ENCODE peak calls at places on chromosomes 2 and 18, in five cellular contexts. One of them, this sample, is unnamed.

GRCh38 chr2:147782521-147782920 is 62.3 kb upstream of the ACVR2A start:
- DNase-seq in heart right ventricle: no peak
- DNase-seq in RWPE1: peak; percentile 5
- DNase-seq in chondrocyte: no peak
- DNase-seq in psoas muscle: no peak
- DNase-seq in this sample: no peak

GRCh38 chr2:96954490-96954846 is 31.9 kb downstream of the FAM178B start:
- DNase-seq in chondrocyte: no peak
- DNase-seq in heart right ventricle: no peak
- DNase-seq in RWPE1: no peak
- DNase-seq in psoas muscle: no peak
- DNase-seq in this sample: no peak

GRCh38 chr18:27120246-27120645 is 64.9 kb downstream of the CHST9 start:
- DNase-seq in RWPE1: no peak
- DNase-seq in chondrocyte: no peak
- DNase-seq in heart right ventricle: no peak
- DNase-seq in psoas muscle: no peak
- DNase-seq in this sample: no peak

GRCh38 chr2:42754776-42755140 is 9.2 kb downstream of the OXER1 start:
- DNase-seq in psoas muscle: no peak
- DNase-seq in heart right ventricle: no peak
- DNase-seq in chondrocyte: no peak
- DNase-seq in RWPE1: no peak
- DNase-seq in this sample: no peak

GRCh38 chr2:241833101-241833937 is 24.3 kb downstream of the NEU4 start:
- DNase-seq in psoas muscle: no peak
- DNase-seq in heart right ventricle: no peak
- DNase-seq in RWPE1: no peak
- DNase-seq in chondrocyte: no peak
- DNase-seq in this sample: no peak

GRCh38 chr2:61789807-61790602 is 63.9 kb downstream of the FAM161A start:
- DNase-seq in chondrocyte: no peak
- DNase-seq in RWPE1: no peak
- DNase-seq in heart right ventricle: no peak
- DNase-seq in psoas muscle: no peak
- DNase-seq in this sample: no peak

GRCh38 chr2:5609191-5609590 is 83.0 kb upstream of the SOX11 start:
- DNase-seq in chondrocyte: no peak
- DNase-seq in heart right ventricle: no peak
- DNase-seq in RWPE1: no peak
- DNase-seq in psoas muscle: no peak
- DNase-seq in this sample: no peak

GRCh38 chr2:200172944-200173481 is 133.5 kb upstream of the SPATS2L start:
- DNase-seq in RWPE1: no peak
- DNase-seq in chondrocyte: no peak
- DNase-seq in heart right ventricle: no peak
- DNase-seq in psoas muscle: no peak
- DNase-seq in this sample: no peak

GRCh38 chr18:79379931-79380815 is 15.6 kb upstream of the NFATC1 start:
- DNase-seq in psoas muscle: no peak
- DNase-seq in RWPE1: no peak
- DNase-seq in heart right ventricle: no peak
- DNase-seq in chondrocyte: peak; percentile 93
- DNase-seq in this sample: no peak

GRCh38 chr2:160156084-160156483 is 44.0 kb downstream of the ITGB6 start:
- DNase-seq in heart right ventricle: no peak
- DNase-seq in psoas muscle: no peak
- DNase-seq in chondrocyte: no peak
- DNase-seq in RWPE1: no peak
- DNase-seq in this sample: no peak

GRCh38 chr18:8773980-8774379 is 68.6 kb downstream of the MTCL1 start:
- DNase-seq in heart right ventricle: no peak
- DNase-seq in chondrocyte: no peak
- DNase-seq in RWPE1: no peak
- DNase-seq in psoas muscle: no peak
- DNase-seq in this sample: no peak

GRCh38 chr2:212548459-212548815 is 9.8 kb upstream of the ERBB4 start:
- DNase-seq in heart right ventricle: no peak
- DNase-seq in psoas muscle: no peak
- DNase-seq in chondrocyte: no peak
- DNase-seq in RWPE1: no peak
- DNase-seq in this sample: no peak

GRCh38 chr2:72605836-72606442 is 219.9 kb downstream of the EXOC6B start:
- DNase-seq in RWPE1: peak; percentile 8
- DNase-seq in psoas muscle: no peak
- DNase-seq in chondrocyte: no peak
- DNase-seq in heart right ventricle: no peak
- DNase-seq in this sample: no peak

GRCh38 chr2:158395166-158395565 is 61.4 kb downstream of the CCDC148 start:
- DNase-seq in RWPE1: peak; percentile 4
- DNase-seq in psoas muscle: no peak
- DNase-seq in chondrocyte: no peak
- DNase-seq in heart right ventricle: no peak
- DNase-seq in this sample: no peak

GRCh38 chr2:189763908-189764661 is 1.5 kb upstream of the OSGEPL1 start:
- DNase-seq in RWPE1: no peak
- DNase-seq in chondrocyte: no peak
- DNase-seq in heart right ventricle: no peak
- DNase-seq in psoas muscle: no peak
- DNase-seq in this sample: no peak

GRCh38 chr2:85462337-85462736 is 43.8 kb downstream of the SH2D6 start:
- DNase-seq in heart right ventricle: no peak
- DNase-seq in chondrocyte: no peak
- DNase-seq in RWPE1: no peak
- DNase-seq in psoas muscle: no peak
- DNase-seq in this sample: no peak

GRCh38 chr2:231110551-231110950 is 14.3 kb downstream of the HTR2B start:
- DNase-seq in heart right ventricle: no peak
- DNase-seq in psoas muscle: no peak
- DNase-seq in chondrocyte: no peak
- DNase-seq in RWPE1: no peak
- DNase-seq in this sample: no peak
- TF ChIP-seq CTCF in heart right ventricle: peak; percentile 49
- TF ChIP-seq CTCF in psoas muscle: peak; percentile 17
- TF ChIP-seq CTCF in chondrocyte: peak; percentile 83
- TF ChIP-seq CTCF in RWPE1: no peak
- TF ChIP-seq CTCF in this sample: peak; percentile 30

GRCh38 chr2:80852808-80853139 is 548.2 kb upstream of the LRRTM1 start:
- DNase-seq in RWPE1: no peak
- DNase-seq in chondrocyte: no peak
- DNase-seq in heart right ventricle: no peak
- DNase-seq in psoas muscle: no peak
- DNase-seq in this sample: no peak
- TF ChIP-seq CTCF in RWPE1: no peak
- TF ChIP-seq CTCF in chondrocyte: no peak
- TF ChIP-seq CTCF in heart right ventricle: no peak
- TF ChIP-seq CTCF in psoas muscle: no peak
- TF ChIP-seq CTCF in this sample: no peak

GRCh38 chr2:65186093-65186868 is 41.4 kb upstream of the ACTR2 start:
- DNase-seq in chondrocyte: no peak
- DNase-seq in RWPE1: no peak
- DNase-seq in psoas muscle: no peak
- DNase-seq in heart right ventricle: no peak
- DNase-seq in this sample: no peak

GRCh38 chr2:65185012-65185411 is 42.6 kb upstream of the ACTR2 start:
- DNase-seq in chondrocyte: no peak
- DNase-seq in psoas muscle: no peak
- DNase-seq in heart right ventricle: no peak
- DNase-seq in RWPE1: no peak
- DNase-seq in this sample: no peak

GRCh38 chr2:65182570-65182969 is 45.1 kb upstream of the ACTR2 start:
- DNase-seq in heart right ventricle: no peak
- DNase-seq in psoas muscle: no peak
- DNase-seq in chondrocyte: no peak
- DNase-seq in RWPE1: no peak
- DNase-seq in this sample: no peak

GRCh38 chr2:65186872-65187851 is 40.5 kb upstream of the ACTR2 start:
- DNase-seq in heart right ventricle: peak; percentile 55
- DNase-seq in psoas muscle: peak; percentile 69
- DNase-seq in chondrocyte: no peak
- DNase-seq in RWPE1: peak; percentile 75
- DNase-seq in this sample: no peak
- TF ChIP-seq CTCF in heart right ventricle: peak; percentile 78
- TF ChIP-seq CTCF in psoas muscle: peak; percentile 82
- TF ChIP-seq CTCF in chondrocyte: peak; percentile 88
- TF ChIP-seq CTCF in RWPE1: peak; percentile 70
- TF ChIP-seq CTCF in this sample: peak; percentile 90

GRCh38 chr2:95268208-95269035 is 5.8 kb upstream of the PROM2 start:
- DNase-seq in heart right ventricle: no peak
- DNase-seq in RWPE1: no peak
- DNase-seq in psoas muscle: no peak
- DNase-seq in chondrocyte: no peak
- DNase-seq in this sample: no peak
- TF ChIP-seq CTCF in heart right ventricle: no peak
- TF ChIP-seq CTCF in RWPE1: no peak
- TF ChIP-seq CTCF in psoas muscle: no peak
- TF ChIP-seq CTCF in chondrocyte: no peak
- TF ChIP-seq CTCF in this sample: no peak

DNA sequence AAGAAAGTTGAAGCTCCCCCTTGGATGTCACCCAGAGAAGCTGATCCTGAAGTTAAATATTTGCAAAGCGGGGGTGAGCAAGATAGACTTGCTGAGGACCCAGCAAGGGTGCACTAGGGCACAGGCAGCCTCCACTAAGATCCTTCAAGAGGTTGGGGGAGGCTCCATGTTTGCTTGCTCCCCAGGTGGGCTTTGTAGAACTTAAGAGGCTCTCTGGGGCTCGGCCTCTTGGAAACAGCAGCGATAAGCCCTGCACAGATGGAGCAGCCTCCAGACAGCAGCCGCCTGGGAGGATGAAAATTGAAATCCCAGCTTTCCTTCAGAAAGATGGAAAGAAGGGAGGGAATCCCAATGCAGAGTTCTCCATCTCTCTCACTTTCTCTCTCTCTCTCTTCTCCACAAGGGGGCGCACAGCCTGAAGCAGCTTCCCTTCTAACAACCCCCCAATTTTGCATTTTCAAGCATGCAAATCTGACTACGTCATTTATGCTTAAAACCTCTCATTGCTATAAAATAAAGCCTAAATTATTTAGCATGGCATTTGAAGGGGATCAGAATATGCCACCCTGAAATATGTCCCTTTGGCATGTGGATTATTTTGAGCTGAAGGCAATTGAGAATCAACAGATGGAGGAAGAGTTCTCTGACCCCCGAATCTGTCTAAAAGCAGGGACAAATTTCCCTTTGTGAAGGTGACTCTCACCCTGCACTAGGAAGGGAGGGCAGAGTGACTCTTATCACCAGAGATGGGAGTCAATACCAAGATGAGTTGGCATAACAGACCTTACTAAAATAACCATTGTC is 185.7 kb upstream of the KLHL29 start:
- DNase-seq in RWPE1: no peak
- DNase-seq in heart right ventricle: no peak
- DNase-seq in chondrocyte: no peak
- DNase-seq in psoas muscle: no peak
- DNase-seq in this sample: no peak
- TF ChIP-seq CTCF in RWPE1: peak; percentile 60
- TF ChIP-seq CTCF in heart right ventricle: no peak
- TF ChIP-seq CTCF in chondrocyte: peak; percentile 70
- TF ChIP-seq CTCF in psoas muscle: peak; percentile 13
- TF ChIP-seq CTCF in this sample: peak; percentile 64

DNA sequence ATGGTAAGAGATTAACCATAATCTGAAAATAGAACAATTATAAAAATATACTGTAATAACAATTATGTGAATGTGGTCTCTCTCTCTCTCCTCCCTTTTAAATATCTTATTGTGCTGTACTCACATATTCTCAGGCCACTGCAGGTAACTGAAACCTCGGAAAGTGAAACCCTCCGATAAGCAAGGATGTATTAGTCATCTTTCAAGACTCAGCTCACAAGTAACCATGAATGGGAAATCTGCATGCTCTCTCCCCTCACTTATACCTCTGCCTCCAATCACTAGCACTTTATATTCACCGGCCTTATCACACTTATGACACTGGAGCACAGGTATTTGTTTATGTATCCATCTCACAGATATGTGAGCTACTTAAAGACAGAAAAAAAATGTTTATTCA is 139.7 kb downstream of the LRP2 start:
- DNase-seq in heart right ventricle: no peak
- DNase-seq in psoas muscle: no peak
- DNase-seq in RWPE1: peak; percentile 14
- DNase-seq in chondrocyte: no peak
- DNase-seq in this sample: no peak
- TF ChIP-seq CTCF in heart right ventricle: no peak
- TF ChIP-seq CTCF in psoas muscle: no peak
- TF ChIP-seq CTCF in RWPE1: no peak
- TF ChIP-seq CTCF in chondrocyte: no peak
- TF ChIP-seq CTCF in this sample: no peak

GRCh38 chr2:218981390-218982311 is 3.3 kb downstream of the FEV start:
- DNase-seq in RWPE1: no peak
- DNase-seq in psoas muscle: no peak
- DNase-seq in chondrocyte: peak; percentile 82
- DNase-seq in heart right ventricle: no peak
- DNase-seq in this sample: no peak
- TF ChIP-seq CTCF in RWPE1: no peak
- TF ChIP-seq CTCF in psoas muscle: no peak
- TF ChIP-seq CTCF in chondrocyte: no peak
- TF ChIP-seq CTCF in heart right ventricle: no peak
- TF ChIP-seq CTCF in this sample: peak; percentile 7

DNA sequence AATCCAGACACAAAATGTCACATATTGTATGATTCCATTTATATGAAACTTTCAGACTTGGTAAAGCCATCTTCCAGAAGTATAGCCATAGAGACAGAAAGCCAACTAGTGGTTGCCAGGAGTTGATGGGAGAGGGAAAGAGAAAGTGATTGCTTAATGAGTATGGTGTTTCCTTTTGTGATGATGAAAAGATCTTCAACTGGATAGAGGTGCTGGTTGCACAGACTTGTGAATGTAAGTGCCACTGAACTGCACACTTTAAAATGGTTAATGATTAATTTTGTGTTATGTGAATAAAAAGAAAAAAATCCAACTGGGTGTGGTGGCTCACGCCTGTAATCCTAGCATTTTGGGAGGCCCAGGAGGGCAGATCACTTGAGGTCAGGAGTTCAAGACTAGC is 135.3 kb upstream of the SLC1A4 start:
- DNase-seq in chondrocyte: no peak
- DNase-seq in heart right ventricle: no peak
- DNase-seq in psoas muscle: no peak
- DNase-seq in RWPE1: no peak
- DNase-seq in this sample: no peak
- TF ChIP-seq CTCF in chondrocyte: no peak
- TF ChIP-seq CTCF in heart right ventricle: no peak
- TF ChIP-seq CTCF in psoas muscle: no peak
- TF ChIP-seq CTCF in RWPE1: no peak
- TF ChIP-seq CTCF in this sample: no peak

GRCh38 chr2:220296174-220296573 is 668.7 kb downstream of the SLC4A3 start:
- DNase-seq in chondrocyte: no peak
- DNase-seq in heart right ventricle: no peak
- DNase-seq in psoas muscle: no peak
- DNase-seq in RWPE1: no peak
- DNase-seq in this sample: no peak
- TF ChIP-seq CTCF in chondrocyte: peak; percentile 61
- TF ChIP-seq CTCF in heart right ventricle: no peak
- TF ChIP-seq CTCF in psoas muscle: no peak
- TF ChIP-seq CTCF in RWPE1: no peak
- TF ChIP-seq CTCF in this sample: peak; percentile 14

GRCh38 chr2:174138161-174138560 is 110.2 kb downstream of the OLA1 start:
- DNase-seq in psoas muscle: no peak
- DNase-seq in chondrocyte: no peak
- DNase-seq in RWPE1: no peak
- DNase-seq in heart right ventricle: no peak
- DNase-seq in this sample: no peak
- TF ChIP-seq CTCF in psoas muscle: peak; percentile 11
- TF ChIP-seq CTCF in chondrocyte: peak; percentile 53
- TF ChIP-seq CTCF in RWPE1: no peak
- TF ChIP-seq CTCF in heart right ventricle: peak; percentile 20
- TF ChIP-seq CTCF in this sample: peak; percentile 30